ENCODE peak calls at places on chromosomes 12 and 14, in four cellular contexts. W is astrocyte, P is psoas muscle, M is HCT116. E is an unnamed sample.

GRCh38 chr12:104555650-104556049 is 98.9 kb downstream of the CHST11 start:
- DNase-seq in W (no peak), M (no peak), P (no peak), E (no peak)

GRCh38 chr12:25377475-25378179 is 126.9 kb upstream of the KRAS start:
- DNase-seq in P (no peak), M (no peak), W (peak), E (no peak)

GRCh38 chr12:14854586-14855163 is 11.3 kb upstream of the ART4 start:
- DNase-seq in W (no peak), P (no peak), M (no peak), E (no peak)

GRCh38 chr12:97471194-97471593 is 8.6 kb downstream of the RMST start:
- DNase-seq in M (no peak), P (no peak), W (no peak), E (no peak)

GRCh38 chr12:8603858-8604257 is 8.8 kb downstream of the AICDA start:
- DNase-seq in P (no peak), W (no peak), M (no peak), E (no peak)

GRCh38 chr12:7907009-7907408 is 29.0 kb downstream of the SLC2A3 start:
- DNase-seq in M (peak), P (no peak), W (peak), E (no peak)

GRCh38 chr14:64464695-64465094 is 604 bp upstream of the AKAP5 start:
- DNase-seq in W (no peak), P (no peak), M (no peak), E (no peak)

GRCh38 chr14:72665259-72665658 is 228.6 kb downstream of the DPF3 start:
- DNase-seq in W (peak), M (peak), P (no peak), E (no peak)

GRCh38 chr12:113103756-113104450 is 31.7 kb downstream of the RASAL1 start:
- DNase-seq in P (no peak), M (no peak), W (no peak), E (no peak)

GRCh38 chr14:29339491-29339890 is 572.9 kb downstream of the FOXG1 start:
- DNase-seq in P (no peak), M (no peak), W (peak), E (no peak)

GRCh38 chr12:24903305-24904088 is 45.4 kb downstream of the BCAT1 start:
- DNase-seq in P (no peak), W (no peak), M (no peak), E (no peak)

GRCh38 chr12:130420071-130420470 is 82.4 kb downstream of the PIWIL1 start:
- DNase-seq in W (no peak), P (no peak), M (no peak), E (no peak)

GRCh38 chr12:28506271-28506670 is 316.0 kb downstream of the CCDC91 start:
- DNase-seq in M (no peak), P (no peak), W (peak), E (no peak)

GRCh38 chr14:91742956-91743653 is 11.2 kb upstream of the CATSPERB start:
- DNase-seq in W (no peak), M (no peak), P (no peak), E (no peak)
- H3K27ac ChIP-seq in W (no peak), M (no peak), P (no peak), E (no peak)

GRCh38 chr12:98516184-98516873 is 939 bp downstream of the TMPO start:
- DNase-seq in W (peak), P (peak), M (peak), E (peak)
- H3K27ac ChIP-seq in W (peak), P (peak), M (peak), E (peak)

DNA sequence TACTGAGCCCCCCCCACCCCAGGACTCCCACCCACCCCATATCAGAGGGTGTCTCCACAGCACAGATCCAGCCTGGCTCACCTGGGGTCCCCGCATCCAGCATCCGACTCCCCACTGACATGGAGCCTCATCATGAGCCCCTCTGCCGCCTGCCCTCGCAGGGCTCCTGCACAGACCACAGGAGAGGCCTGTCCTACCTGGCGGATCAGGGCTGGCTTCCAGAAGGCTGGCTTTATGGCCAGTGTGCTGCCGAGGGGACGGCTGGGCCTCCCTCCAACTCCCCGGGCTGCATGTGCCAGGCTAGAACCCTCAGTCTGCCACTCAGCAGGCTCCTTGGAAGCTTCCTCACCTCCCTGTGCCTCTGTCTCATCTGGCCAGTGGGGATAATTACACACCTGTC is 119.0 kb downstream of the RFLNA start:
- DNase-seq in W (no peak), P (no peak), M (no peak), E (no peak)
- H3K27ac ChIP-seq in W (no peak), P (no peak), M (no peak), E (no peak)

DNA sequence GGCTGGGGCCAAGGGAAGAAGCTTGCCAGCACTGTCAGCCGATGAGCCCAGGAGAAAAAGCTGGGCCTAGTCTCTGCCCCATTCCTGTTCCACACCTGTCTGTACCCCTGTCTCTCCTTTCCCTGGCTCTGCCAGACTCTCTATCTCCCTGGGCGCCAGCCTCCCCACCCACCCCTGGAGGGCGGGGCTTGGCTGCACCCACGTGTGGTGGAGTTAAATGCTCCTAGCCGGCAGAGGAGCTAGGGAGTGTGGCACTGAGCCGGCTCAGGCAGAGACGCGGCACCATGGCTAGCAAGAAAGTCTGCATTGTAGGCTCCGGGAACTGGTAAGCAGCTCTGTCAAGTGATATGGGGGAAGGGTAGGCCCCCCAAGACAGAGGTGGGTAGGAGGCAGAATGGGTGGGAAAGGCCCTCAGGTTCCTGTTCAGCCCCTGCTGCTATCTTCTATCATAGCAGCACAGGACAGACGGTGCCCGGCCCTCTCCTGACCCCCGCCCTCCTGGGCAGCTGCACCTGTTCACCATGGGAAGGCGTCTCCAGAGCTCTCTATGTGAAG is at the start of gene GPD1:
- DNase-seq in W (no peak), P (peak), M (peak), E (peak)
- H3K27ac ChIP-seq in W (no peak), P (peak), M (no peak), E (no peak)

DNA sequence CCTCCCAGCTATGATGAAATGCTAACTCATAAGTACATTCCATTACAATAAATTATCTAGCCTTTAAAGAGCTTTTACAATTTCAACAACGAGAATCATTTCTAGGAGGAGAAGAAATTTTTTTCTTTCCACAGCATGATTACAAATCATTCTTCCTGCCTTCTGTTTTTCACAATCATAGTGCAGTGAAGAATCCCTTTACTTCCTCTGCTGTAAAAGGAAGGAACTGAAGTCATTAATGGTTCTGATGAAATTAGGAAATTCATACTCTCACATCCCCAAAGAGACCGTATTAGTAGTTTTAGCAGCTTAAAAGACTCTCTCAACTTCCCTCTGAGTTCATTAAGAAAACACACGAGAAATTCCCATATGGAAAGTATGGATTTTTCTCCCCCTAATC is 58.7 kb upstream of the KITLG start:
- DNase-seq in W (no peak), P (no peak), M (no peak), E (no peak)
- H3K27ac ChIP-seq in W (no peak), P (peak), M (no peak), E (no peak)

GRCh38 chr14:56579345-56580316 is at the start of gene TMEM260:
- DNase-seq in P (peak), M (peak), W (peak), E (peak)

GRCh38 chr14:56585461-56586084 is 6.0 kb downstream of the TMEM260 start:
- DNase-seq in M (no peak), P (no peak), W (peak), E (no peak)

GRCh38 chr14:56580317-56580711 is 716 bp downstream of the TMEM260 start:
- DNase-seq in W (no peak), P (no peak), M (no peak), E (no peak)

GRCh38 chr14:56581041-56581727 is 1.6 kb downstream of the TMEM260 start:
- DNase-seq in M (no peak), P (no peak), W (no peak), E (no peak)
- H3K27ac ChIP-seq in M (no peak), P (no peak), W (no peak), E (no peak)

DNA sequence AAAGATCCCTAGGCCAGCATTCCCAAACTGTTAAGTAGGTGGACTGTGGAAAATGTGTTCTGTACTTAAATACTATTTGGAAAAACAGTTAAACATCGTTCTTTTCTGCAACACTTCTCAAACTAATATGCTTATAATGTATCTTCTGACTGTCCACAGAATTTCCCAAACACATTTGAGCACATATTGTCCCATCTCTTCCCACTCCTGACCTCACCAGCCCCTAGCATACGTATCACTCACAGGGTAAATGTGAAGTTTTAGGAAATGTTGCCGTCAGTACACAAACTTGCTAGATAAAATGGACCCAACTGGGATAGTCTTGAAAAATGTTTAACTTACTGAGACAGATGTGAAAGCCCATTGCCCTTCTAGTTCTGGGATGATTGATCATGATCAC is 27.7 kb downstream of the ARID2 start:
- DNase-seq in W (no peak), P (no peak), M (no peak), E (no peak)
- H3K27ac ChIP-seq in W (no peak), P (no peak), M (no peak), E (no peak)

DNA sequence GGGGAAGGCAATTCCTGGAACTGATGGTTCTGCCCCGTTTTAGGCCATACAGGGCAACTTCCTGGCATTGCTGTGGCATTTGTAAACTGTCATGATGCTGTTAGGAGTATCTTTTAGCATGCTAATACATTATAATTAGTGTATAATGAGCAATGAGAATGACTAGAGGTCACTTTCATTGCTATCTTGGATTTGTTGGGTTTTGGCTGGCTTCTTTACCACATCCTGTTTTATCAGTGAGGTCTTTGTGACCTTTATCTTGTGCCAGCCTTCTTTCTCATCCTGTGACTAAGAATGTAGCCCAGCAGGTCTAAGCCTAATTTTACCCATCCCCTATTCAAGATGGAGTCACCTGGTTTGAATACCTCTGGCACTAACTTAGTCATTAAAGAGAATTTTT is 51.2 kb downstream of the TESPA1 start:
- DNase-seq in W (peak), M (no peak), P (no peak), E (no peak)
- H3K27ac ChIP-seq in W (no peak), M (no peak), P (no peak), E (no peak)